ENCODE peak calls at places on chromosome 1, in seven cellular contexts. U is epithelial cell of esophagus, H is upper lobe of right lung, Y is adrenal gland, B is choroid plexus epithelial cell, L is lower leg skin, S is NCI-H1105. M is an unnamed sample.

GRCh38 chr1:224783006-224783651 is 146.3 kb upstream of the DNAH14 start:
- DNase-seq in U (no peak), Y (no peak), H (no peak), S (no peak), L (no peak), B (no peak), M (peak)

GRCh38 chr1:84967666-84968065 is 29.2 kb downstream of the MCOLN2 start:
- DNase-seq in Y (no peak), S (no peak), L (no peak), H (no peak), U (no peak), B (no peak), M (no peak)

GRCh38 chr1:51313961-51314777 is 16.2 kb downstream of the TTC39A start:
- DNase-seq in B (peak), H (peak), L (no peak), Y (peak), U (peak), S (no peak), M (no peak)

GRCh38 chr1:50605186-50605875 is 182.1 kb upstream of the DMRTA2 start:
- DNase-seq in H (no peak), S (peak), Y (no peak), L (no peak), B (peak), U (peak), M (peak)

GRCh38 chr1:171800342-171800741 is 18.9 kb downstream of the METTL13 start:
- DNase-seq in S (no peak), Y (no peak), B (peak), H (no peak), U (no peak), L (no peak), M (no peak)

GRCh38 chr1:206892351-206892984 is 4.8 kb upstream of the IL24 start:
- DNase-seq in U (peak), Y (no peak), B (peak), H (no peak), S (no peak), L (no peak), M (no peak)

GRCh38 chr1:172003766-172004530 is 162.7 kb downstream of the DNM3 start:
- DNase-seq in H (no peak), L (no peak), B (peak), Y (no peak), U (no peak), S (no peak), M (no peak)

GRCh38 chr1:231748744-231749143 is 122.2 kb downstream of the DISC1 start:
- DNase-seq in S (no peak), Y (peak), H (no peak), B (peak), L (no peak), U (no peak), M (peak)

GRCh38 chr1:69103705-69104385 is 463.9 kb upstream of the LRRC7 start:
- DNase-seq in H (no peak), U (peak), L (no peak), S (no peak), Y (no peak), B (no peak), M (no peak)

GRCh38 chr1:118963456-118964430 is 24.4 kb downstream of the TBX15 start:
- DNase-seq in L (peak), S (no peak), H (no peak), Y (no peak), U (peak), B (peak), M (no peak)

GRCh38 chr1:168474322-168474721 is 69.5 kb downstream of the XCL2 start:
- DNase-seq in H (no peak), Y (no peak), U (no peak), B (no peak), L (no peak), S (no peak), M (no peak)

GRCh38 chr1:204166237-204166636 is at the start of gene REN:
- DNase-seq in H (no peak), U (no peak), S (no peak), Y (no peak), B (no peak), L (no peak), M (no peak)

GRCh38 chr1:151289991-151290708 is 8.1 kb downstream of the ZNF687 start:
- DNase-seq in U (no peak), H (no peak), S (no peak), Y (no peak), B (no peak), L (no peak), M (no peak)

GRCh38 chr1:209168204-209168603 is 415.3 kb upstream of the CAMK1G start:
- DNase-seq in H (no peak), L (no peak), U (peak), B (no peak), Y (peak), S (no peak), M (no peak)

GRCh38 chr1:29920316-29920715 is 684.0 kb downstream of the PTPRU start:
- DNase-seq in Y (no peak), S (no peak), U (no peak), L (no peak), B (no peak), H (no peak), M (no peak)

GRCh38 chr1:211305044-211305443 is 21.6 kb upstream of the TRAF5 start:
- DNase-seq in B (peak), L (no peak), U (peak), H (no peak), S (no peak), Y (peak), M (no peak)

GRCh38 chr1:91687452-91687851 is 186.8 kb downstream of the CDC7 start:
- DNase-seq in B (peak), H (no peak), Y (no peak), L (no peak), S (no peak), U (no peak), M (no peak)

GRCh38 chr1:38297852-38298251 is 251.3 kb upstream of the POU3F1 start:
- DNase-seq in B (peak), U (no peak), H (no peak), Y (no peak), L (no peak), S (no peak), M (no peak)

GRCh38 chr1:192453360-192454045 is 122.1 kb upstream of the RGS1 start:
- DNase-seq in Y (no peak), L (no peak), U (no peak), S (no peak), B (peak), H (no peak), M (no peak)

M was measured in RPMI8226.